ENCODE peak calls at places on chromosome 5, in six cellular contexts. J is mucosa of gallbladder; H is COLO829; Q is SK-MEL-5; U is activated CD4-positive, alpha-beta T cell treated with anti-CD3 and anti-CD28 coated beads for 36 hours; M is CD4-positive, alpha-beta memory T cell. P is an unnamed sample.

GRCh38 chr5:172172912-172173591 is 15.0 kb downstream of the STK10 start:
- DNase-seq in J (no peak), H (no peak), Q (no peak), U (peak; percentile 29), M (no peak), P (no peak)

GRCh38 chr5:62149894-62150293 is 156.1 kb upstream of the KIF2A start:
- DNase-seq in J (no peak), H (no peak), Q (no peak), U (no peak), M (no peak), P (no peak)

GRCh38 chr5:160253441-160253840 is 24.1 kb downstream of the FABP6 start:
- DNase-seq in J (no peak), H (no peak), Q (no peak), U (no peak), M (no peak), P (no peak)

GRCh38 chr5:163459465-163459887 is 426 bp downstream of the NUDCD2 start:
- DNase-seq in J (no peak), H (no peak), Q (peak; percentile 10), U (no peak), M (no peak), P (no peak)

GRCh38 chr5:147748590-147748989 is 33.9 kb downstream of the JAKMIP2 start:
- DNase-seq in J (no peak), H (no peak), Q (no peak), U (no peak), M (no peak), P (no peak)

GRCh38 chr5:52809884-52810283 is 22.2 kb downstream of the ITGA1 start:
- DNase-seq in J (no peak), H (no peak), Q (no peak), U (no peak), M (no peak), P (no peak)

GRCh38 chr5:14109041-14109747 is 33.9 kb upstream of the TRIO start:
- DNase-seq in J (no peak), H (no peak), Q (no peak), U (peak; percentile 69), M (no peak), P (peak; percentile 14)

GRCh38 chr5:39513236-39513635 is 88.5 kb upstream of the DAB2 start:
- DNase-seq in J (no peak), H (peak; percentile 71), Q (no peak), U (no peak), M (no peak), P (no peak)

GRCh38 chr5:142356318-142356715 is 31.5 kb upstream of the SPRY4 start:
- DNase-seq in J (no peak), H (no peak), Q (peak; percentile 44), U (no peak), M (no peak), P (no peak)

GRCh38 chr5:57495688-57496087 is 13.1 kb upstream of the ACTBL2 start:
- DNase-seq in J (no peak), H (no peak), Q (peak; percentile 16), U (no peak), M (no peak), P (no peak)

GRCh38 chr5:80701597-80701996 is 46.8 kb upstream of the DHFR start:
- DNase-seq in J (no peak), H (no peak), Q (no peak), U (no peak), M (no peak), P (no peak)

GRCh38 chr5:135052511-135053145 is 18.6 kb upstream of the PITX1 start:
- DNase-seq in J (no peak), H (no peak), Q (no peak), U (no peak), M (no peak), P (no peak)

GRCh38 chr5:1481266-1481998 is 36.2 kb upstream of the SLC6A3 start:
- DNase-seq in J (no peak), H (no peak), Q (no peak), U (no peak), M (no peak), P (no peak)

GRCh38 chr5:76546497-76547102 is 76.6 kb downstream of the F2RL2 start:
- DNase-seq in J (peak; percentile 46), H (no peak), Q (no peak), U (peak; percentile 49), M (peak; percentile 43), P (no peak)

GRCh38 chr5:34929720-34930526 is 564 bp downstream of the DNAJC21 start:
- DNase-seq in J (peak; percentile 85), H (peak; percentile 22), Q (peak; percentile 83), U (peak; percentile 90), M (peak; percentile 83), P (peak; percentile 87)

GRCh38 chr5:173714551-173715428 is 98.3 kb upstream of the BOD1 start:
- DNase-seq in J (no peak), H (no peak), Q (no peak), U (no peak), M (no peak), P (no peak)

GRCh38 chr5:158754018-158754514 is 345.6 kb downstream of the EBF1 start:
- DNase-seq in J (no peak), H (no peak), Q (no peak), U (no peak), M (no peak), P (no peak)

GRCh38 chr5:132915681-132916080 is 42.2 kb downstream of the LEAP2 start:
- DNase-seq in J (no peak), H (no peak), Q (no peak), U (no peak), M (no peak), P (no peak)

GRCh38 chr5:137605377-137605776 is 106.3 kb upstream of the SPOCK1 start:
- DNase-seq in J (no peak), H (no peak), Q (no peak), U (no peak), M (no peak), P (no peak)

GRCh38 chr5:151158287-151158661 is 695 bp upstream of the ANXA6 start:
- DNase-seq in J (no peak), H (no peak), Q (no peak), U (peak; percentile 47), M (no peak), P (no peak)

GRCh38 chr5:1519631-1520141 is 4.1 kb downstream of the LPCAT1 start:
- DNase-seq in J (no peak), H (no peak), Q (no peak), U (no peak), M (no peak), P (no peak)